ENCODE peak calls at places on chromosomes 5 and 9, in six cellular contexts. One of them, this sample, is unnamed.
A peak's percentile ranks its signal among the peaks of the same experiment; 100 is the strongest.

GRCh38 chr5:55241756-55242155 is 8.3 kb upstream of the CCNO start:
- DNase-seq in activated CD4-positive, alpha-beta T cell treated with anti-CD3 and anti-CD28 coated beads, Interleukin-2, amount 50 U/mL, for 1 hour: no peak
- DNase-seq in fibroblast of the aortic adventitia: no peak
- DNase-seq in activated naive CD8-positive, alpha-beta T cell treated with anti-CD3 and anti-CD28 coated beads, Interleukin-2, amount 50 U/mL, for 24 hours: no peak
- DNase-seq in activated effector memory CD4-positive, alpha-beta T cell treated with anti-CD3 and anti-CD28 coated beads, Interleukin-2, amount 50 U/mL, for 16 hours: no peak
- DNase-seq in left cardiac atrium: no peak
- DNase-seq in this sample: no peak

GRCh38 chr5:112957970-112958773 is 18.4 kb upstream of the DCP2 start:
- DNase-seq in fibroblast of the aortic adventitia: peak; percentile 96
- DNase-seq in activated CD4-positive, alpha-beta T cell treated with anti-CD3 and anti-CD28 coated beads, Interleukin-2, amount 50 U/mL, for 1 hour: no peak
- DNase-seq in activated effector memory CD4-positive, alpha-beta T cell treated with anti-CD3 and anti-CD28 coated beads, Interleukin-2, amount 50 U/mL, for 16 hours: no peak
- DNase-seq in left cardiac atrium: peak; percentile 78
- DNase-seq in activated naive CD8-positive, alpha-beta T cell treated with anti-CD3 and anti-CD28 coated beads, Interleukin-2, amount 50 U/mL, for 24 hours: no peak
- DNase-seq in this sample: no peak

GRCh38 chr5:160959804-160960203 is 107.8 kb upstream of the ATP10B start:
- DNase-seq in activated effector memory CD4-positive, alpha-beta T cell treated with anti-CD3 and anti-CD28 coated beads, Interleukin-2, amount 50 U/mL, for 16 hours: no peak
- DNase-seq in activated CD4-positive, alpha-beta T cell treated with anti-CD3 and anti-CD28 coated beads, Interleukin-2, amount 50 U/mL, for 1 hour: no peak
- DNase-seq in activated naive CD8-positive, alpha-beta T cell treated with anti-CD3 and anti-CD28 coated beads, Interleukin-2, amount 50 U/mL, for 24 hours: no peak
- DNase-seq in left cardiac atrium: peak; percentile 37
- DNase-seq in fibroblast of the aortic adventitia: no peak
- DNase-seq in this sample: no peak

GRCh38 chr9:137876781-137877386 is 698 bp upstream of the CACNA1B start:
- DNase-seq in activated effector memory CD4-positive, alpha-beta T cell treated with anti-CD3 and anti-CD28 coated beads, Interleukin-2, amount 50 U/mL, for 16 hours: no peak
- DNase-seq in fibroblast of the aortic adventitia: no peak
- DNase-seq in left cardiac atrium: no peak
- DNase-seq in activated naive CD8-positive, alpha-beta T cell treated with anti-CD3 and anti-CD28 coated beads, Interleukin-2, amount 50 U/mL, for 24 hours: no peak
- DNase-seq in activated CD4-positive, alpha-beta T cell treated with anti-CD3 and anti-CD28 coated beads, Interleukin-2, amount 50 U/mL, for 1 hour: no peak
- DNase-seq in this sample: no peak

GRCh38 chr9:89372230-89372816 is 54.0 kb downstream of the SECISBP2 start:
- DNase-seq in activated CD4-positive, alpha-beta T cell treated with anti-CD3 and anti-CD28 coated beads, Interleukin-2, amount 50 U/mL, for 1 hour: peak; percentile 39
- DNase-seq in activated effector memory CD4-positive, alpha-beta T cell treated with anti-CD3 and anti-CD28 coated beads, Interleukin-2, amount 50 U/mL, for 16 hours: peak; percentile 73
- DNase-seq in left cardiac atrium: no peak
- DNase-seq in activated naive CD8-positive, alpha-beta T cell treated with anti-CD3 and anti-CD28 coated beads, Interleukin-2, amount 50 U/mL, for 24 hours: no peak
- DNase-seq in fibroblast of the aortic adventitia: no peak
- DNase-seq in this sample: no peak

GRCh38 chr9:87427851-87428506 is 69.7 kb upstream of the DAPK1 start:
- DNase-seq in activated effector memory CD4-positive, alpha-beta T cell treated with anti-CD3 and anti-CD28 coated beads, Interleukin-2, amount 50 U/mL, for 16 hours: no peak
- DNase-seq in activated naive CD8-positive, alpha-beta T cell treated with anti-CD3 and anti-CD28 coated beads, Interleukin-2, amount 50 U/mL, for 24 hours: no peak
- DNase-seq in fibroblast of the aortic adventitia: no peak
- DNase-seq in activated CD4-positive, alpha-beta T cell treated with anti-CD3 and anti-CD28 coated beads, Interleukin-2, amount 50 U/mL, for 1 hour: no peak
- DNase-seq in left cardiac atrium: no peak
- DNase-seq in this sample: no peak

GRCh38 chr5:457195-457961 is 14.4 kb downstream of the EXOC3 start:
- DNase-seq in activated effector memory CD4-positive, alpha-beta T cell treated with anti-CD3 and anti-CD28 coated beads, Interleukin-2, amount 50 U/mL, for 16 hours: peak; percentile 58
- DNase-seq in activated naive CD8-positive, alpha-beta T cell treated with anti-CD3 and anti-CD28 coated beads, Interleukin-2, amount 50 U/mL, for 24 hours: no peak
- DNase-seq in activated CD4-positive, alpha-beta T cell treated with anti-CD3 and anti-CD28 coated beads, Interleukin-2, amount 50 U/mL, for 1 hour: no peak
- DNase-seq in left cardiac atrium: peak; percentile 16
- DNase-seq in fibroblast of the aortic adventitia: no peak
- DNase-seq in this sample: no peak

GRCh38 chr5:155651-156410 is 35.5 kb upstream of the LRRC14B start:
- DNase-seq in fibroblast of the aortic adventitia: no peak
- DNase-seq in activated CD4-positive, alpha-beta T cell treated with anti-CD3 and anti-CD28 coated beads, Interleukin-2, amount 50 U/mL, for 1 hour: no peak
- DNase-seq in activated naive CD8-positive, alpha-beta T cell treated with anti-CD3 and anti-CD28 coated beads, Interleukin-2, amount 50 U/mL, for 24 hours: no peak
- DNase-seq in left cardiac atrium: no peak
- DNase-seq in activated effector memory CD4-positive, alpha-beta T cell treated with anti-CD3 and anti-CD28 coated beads, Interleukin-2, amount 50 U/mL, for 16 hours: peak; percentile 43
- DNase-seq in this sample: no peak

GRCh38 chr5:12272389-12272788 is 368.1 kb upstream of the CTNND2 start:
- DNase-seq in activated effector memory CD4-positive, alpha-beta T cell treated with anti-CD3 and anti-CD28 coated beads, Interleukin-2, amount 50 U/mL, for 16 hours: no peak
- DNase-seq in fibroblast of the aortic adventitia: no peak
- DNase-seq in activated naive CD8-positive, alpha-beta T cell treated with anti-CD3 and anti-CD28 coated beads, Interleukin-2, amount 50 U/mL, for 24 hours: no peak
- DNase-seq in activated CD4-positive, alpha-beta T cell treated with anti-CD3 and anti-CD28 coated beads, Interleukin-2, amount 50 U/mL, for 1 hour: no peak
- DNase-seq in left cardiac atrium: no peak
- DNase-seq in this sample: no peak

GRCh38 chr5:52262844-52263243 is 524.9 kb upstream of the ITGA1 start:
- DNase-seq in activated naive CD8-positive, alpha-beta T cell treated with anti-CD3 and anti-CD28 coated beads, Interleukin-2, amount 50 U/mL, for 24 hours: no peak
- DNase-seq in activated effector memory CD4-positive, alpha-beta T cell treated with anti-CD3 and anti-CD28 coated beads, Interleukin-2, amount 50 U/mL, for 16 hours: no peak
- DNase-seq in left cardiac atrium: no peak
- DNase-seq in activated CD4-positive, alpha-beta T cell treated with anti-CD3 and anti-CD28 coated beads, Interleukin-2, amount 50 U/mL, for 1 hour: no peak
- DNase-seq in fibroblast of the aortic adventitia: no peak
- DNase-seq in this sample: no peak

GRCh38 chr5:77224672-77225355 is 14.3 kb downstream of the PDE8B start:
- DNase-seq in activated effector memory CD4-positive, alpha-beta T cell treated with anti-CD3 and anti-CD28 coated beads, Interleukin-2, amount 50 U/mL, for 16 hours: no peak
- DNase-seq in fibroblast of the aortic adventitia: no peak
- DNase-seq in activated naive CD8-positive, alpha-beta T cell treated with anti-CD3 and anti-CD28 coated beads, Interleukin-2, amount 50 U/mL, for 24 hours: no peak
- DNase-seq in activated CD4-positive, alpha-beta T cell treated with anti-CD3 and anti-CD28 coated beads, Interleukin-2, amount 50 U/mL, for 1 hour: no peak
- DNase-seq in left cardiac atrium: no peak
- DNase-seq in this sample: no peak

GRCh38 chr5:158952951-158953350 is 146.8 kb downstream of the EBF1 start:
- DNase-seq in fibroblast of the aortic adventitia: no peak
- DNase-seq in activated naive CD8-positive, alpha-beta T cell treated with anti-CD3 and anti-CD28 coated beads, Interleukin-2, amount 50 U/mL, for 24 hours: no peak
- DNase-seq in left cardiac atrium: no peak
- DNase-seq in activated CD4-positive, alpha-beta T cell treated with anti-CD3 and anti-CD28 coated beads, Interleukin-2, amount 50 U/mL, for 1 hour: no peak
- DNase-seq in activated effector memory CD4-positive, alpha-beta T cell treated with anti-CD3 and anti-CD28 coated beads, Interleukin-2, amount 50 U/mL, for 16 hours: no peak
- DNase-seq in this sample: no peak

GRCh38 chr9:135010921-135011320 is 76.5 kb upstream of the OLFM1 start:
- DNase-seq in fibroblast of the aortic adventitia: no peak
- DNase-seq in left cardiac atrium: no peak
- DNase-seq in activated naive CD8-positive, alpha-beta T cell treated with anti-CD3 and anti-CD28 coated beads, Interleukin-2, amount 50 U/mL, for 24 hours: no peak
- DNase-seq in activated effector memory CD4-positive, alpha-beta T cell treated with anti-CD3 and anti-CD28 coated beads, Interleukin-2, amount 50 U/mL, for 16 hours: no peak
- DNase-seq in activated CD4-positive, alpha-beta T cell treated with anti-CD3 and anti-CD28 coated beads, Interleukin-2, amount 50 U/mL, for 1 hour: no peak
- DNase-seq in this sample: no peak